ENCODE peak calls at places on chromosomes 7 and 10, in five cellular contexts. D, C, S, H and U are unnamed samples. For H3K9me3, the result is how much of the 10 kb centered on the place peaks cover.

GRCh38 chr10:44706745-44707144 is 204.4 kb upstream of the TMEM72 start:
- DNase-seq in D (no peak), S (peak), C (peak), H (no peak), U (no peak)

GRCh38 chr10:84114088-84114667 is 25.1 kb upstream of the GHITM start:
- DNase-seq in D (no peak), C (peak), S (no peak), H (peak), U (no peak)

GRCh38 chr7:34675749-34676374 is 17.8 kb downstream of the NPSR1 start:
- DNase-seq in C (peak), S (peak), H (peak), D (no peak), U (no peak)

GRCh38 chr7:100366411-100367250 is 6.7 kb upstream of the PILRA start:
- DNase-seq in S (no peak), C (no peak), D (no peak), H (no peak), U (no peak)

GRCh38 chr7:22561895-22562593 is 62.1 kb upstream of the STEAP1B start:
- DNase-seq in C (peak), S (no peak), H (no peak), D (no peak), U (no peak)

GRCh38 chr10:69801094-69801433 is 642 bp upstream of the COL13A1 start:
- DNase-seq in S (peak), C (peak), H (peak), D (no peak), U (peak)

GRCh38 chr10:80662429-80663211 is 124.9 kb downstream of the SH2D4B start:
- DNase-seq in S (peak), H (peak), C (peak), D (peak), U (peak)

GRCh38 chr7:21749318-21749717 is 196.4 kb downstream of the CDCA7L start:
- DNase-seq in H (no peak), D (no peak), C (no peak), S (no peak), U (no peak)

GRCh38 chr7:87111877-87112276 is 40.4 kb upstream of the DMTF1 start:
- DNase-seq in C (no peak), H (no peak), D (no peak), S (no peak), U (no peak)

GRCh38 chr7:152202056-152202455 is 176.6 kb downstream of the GALNT11 start:
- DNase-seq in D (no peak), S (no peak), C (peak), H (no peak), U (no peak)

GRCh38 chr10:34290412-34291082 is 524.5 kb downstream of the PARD3 start:
- DNase-seq in H (no peak), D (no peak), C (peak), S (no peak), U (no peak)

GRCh38 chr7:30583181-30583580 is 11.5 kb upstream of the GARS1 start:
- DNase-seq in H (no peak), C (no peak), S (no peak), D (no peak), U (no peak)

GRCh38 chr10:58334817-58335305 is at the start of gene UBE2D1:
- DNase-seq in S (peak), C (peak), D (peak), H (peak), U (peak)

GRCh38 chr7:7103343-7104313 is 78.7 kb upstream of the C1GALT1 start:
- DNase-seq in S (peak), C (peak), H (peak), D (peak), U (peak)

GRCh38 chr10:48557511-48558123 is 47.3 kb downstream of the ARHGAP22 start:
- DNase-seq in S (no peak), D (no peak), C (no peak), H (no peak), U (no peak)

GRCh38 chr10:76649723-76650127 is 987.9 kb downstream of the KCNMA1 start:
- DNase-seq in H (peak), D (no peak), C (peak), S (no peak), U (no peak)

GRCh38 chr10:27240891-27241639 is 468 bp upstream of the ACBD5 start:
- DNase-seq in S (no peak), C (no peak), H (peak), D (peak), U (peak)

GRCh38 chr10:101827919-101828600 is 9.8 kb upstream of the OGA start:
- DNase-seq in D (no peak), S (no peak), H (no peak), C (no peak), U (no peak)

GRCh38 chr10:78934994-78935602 is 133.7 kb upstream of the ZMIZ1 start:
- DNase-seq in D (no peak), C (no peak), H (no peak), S (no peak), U (no peak)

GRCh38 chr10:28678687-28679457 is 1.6 kb downstream of the BAMBI start:
- DNase-seq in C (peak), H (no peak), D (no peak), S (no peak), U (peak)

GRCh38 chr7:128030263-128030998 is 806 bp downstream of the LRRC4 start:
- DNase-seq in C (no peak), S (no peak), H (no peak), D (no peak), U (no peak)

GRCh38 chr7:47636693-47637175 is 54.8 kb upstream of the TNS3 start:
- DNase-seq in C (no peak), D (no peak), H (no peak), S (no peak), U (peak)

GRCh38 chr10:116907588-116907987 is 58.3 kb downstream of the ENO4 start:
- DNase-seq in H (no peak), D (no peak), S (no peak), C (no peak), U (peak)

GRCh38 chr7:41730668-41731067 is 27.8 kb upstream of the INHBA start:
- DNase-seq in H (no peak), C (no peak), D (no peak), S (no peak), U (no peak)

GRCh38 chr7:12431886-12432285 is 28.2 kb upstream of the VWDE start:
- DNase-seq in D (no peak), H (no peak), S (no peak), C (no peak), U (no peak)

GRCh38 chr10:132478341-132479023 is 59.1 kb upstream of the INPP5A start:
- DNase-seq in C (no peak), S (no peak), D (no peak), H (no peak), U (no peak)

GRCh38 chr7:22563115-22563514 is 63.1 kb upstream of the STEAP1B start:
- DNase-seq in S (no peak), D (peak), C (no peak), H (no peak), U (peak)

GRCh38 chr10:126580873-126581647 is 89.4 kb downstream of the C10orf90 start:
- DNase-seq in D (no peak), S (no peak), C (no peak), H (no peak), U (no peak)

GRCh38 chr7:84686373-84686772 is 491.8 kb upstream of the SEMA3A start:
- DNase-seq in C (no peak), H (peak), S (no peak), D (no peak), U (no peak)

GRCh38 chr7:7251742-7252141 is 69.4 kb downstream of the C1GALT1 start:
- DNase-seq in H (no peak), D (no peak), C (no peak), S (no peak), U (no peak)

GRCh38 chr10:13299437-13300287 is at the start of gene PHYH:
- DNase-seq in D (peak), H (peak), C (peak), S (peak), U (peak)

GRCh38 chr7:91266931-91267557 is 2.8 kb downstream of the FZD1 start:
- DNase-seq in S (no peak), D (no peak), C (peak), H (no peak), U (no peak)

GRCh38 chr7:29300649-29301048 is 106.1 kb downstream of the CHN2 start:
- DNase-seq in H (no peak), C (peak), S (no peak), D (no peak), U (no peak)

GRCh38 chr7:9241826-9242225 is 808.4 kb downstream of the NXPH1 start:
- DNase-seq in D (no peak), C (no peak), H (no peak), S (no peak), U (no peak)

DNA sequence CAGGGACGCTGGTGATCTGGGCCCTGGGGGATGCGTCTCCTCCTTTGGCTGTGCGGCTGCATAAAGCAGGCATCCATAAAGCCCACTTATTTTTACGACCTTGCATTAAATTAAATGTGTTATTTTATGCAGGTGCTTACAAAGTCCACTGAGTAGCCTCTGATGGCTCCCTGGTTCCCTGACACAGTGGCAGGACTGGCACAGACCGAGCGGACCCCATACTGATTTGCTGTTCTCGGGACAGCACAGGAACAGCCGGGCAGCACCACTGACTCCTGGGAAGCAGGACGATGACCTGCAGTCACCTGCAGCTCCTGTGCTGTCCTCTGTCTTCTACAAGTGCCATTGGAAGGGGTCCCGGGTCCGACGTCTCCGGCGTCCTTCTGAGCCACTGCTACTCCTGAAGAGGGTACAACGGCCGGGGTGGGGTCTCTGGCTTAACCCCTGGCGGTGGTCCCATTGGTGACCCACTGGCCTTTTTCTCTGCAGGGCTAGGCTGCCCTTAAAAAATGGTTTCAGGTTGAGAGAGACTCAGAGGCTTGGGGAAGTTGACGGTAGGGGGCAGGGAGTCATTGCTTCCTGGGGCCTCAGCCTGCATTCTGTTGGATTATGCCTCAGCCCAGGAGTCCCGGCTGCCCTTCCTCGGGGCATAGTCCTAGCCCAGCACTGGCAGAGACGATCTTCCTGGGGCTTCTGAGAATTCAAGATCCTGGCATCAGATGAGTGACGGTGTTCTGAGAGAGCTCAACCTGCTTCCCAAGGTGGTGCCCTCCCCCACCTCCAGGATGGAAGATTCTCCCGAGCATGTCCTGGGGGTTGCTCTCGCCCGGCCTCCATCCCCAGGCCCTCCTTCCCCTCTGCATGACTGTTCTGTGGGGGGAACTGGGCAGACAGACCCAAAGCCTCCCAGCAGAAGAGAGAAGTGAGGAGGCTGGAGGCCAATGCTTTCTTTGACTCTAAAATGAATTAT is 330.1 kb downstream of the ADARB2 start:
- DNase-seq in H (no peak), C (no peak), D (no peak), S (no peak), U (no peak)
- H3K9me3 ChIP-seq in H (under half), C (under half), D (under half), S (under half), U (under half)

DNA sequence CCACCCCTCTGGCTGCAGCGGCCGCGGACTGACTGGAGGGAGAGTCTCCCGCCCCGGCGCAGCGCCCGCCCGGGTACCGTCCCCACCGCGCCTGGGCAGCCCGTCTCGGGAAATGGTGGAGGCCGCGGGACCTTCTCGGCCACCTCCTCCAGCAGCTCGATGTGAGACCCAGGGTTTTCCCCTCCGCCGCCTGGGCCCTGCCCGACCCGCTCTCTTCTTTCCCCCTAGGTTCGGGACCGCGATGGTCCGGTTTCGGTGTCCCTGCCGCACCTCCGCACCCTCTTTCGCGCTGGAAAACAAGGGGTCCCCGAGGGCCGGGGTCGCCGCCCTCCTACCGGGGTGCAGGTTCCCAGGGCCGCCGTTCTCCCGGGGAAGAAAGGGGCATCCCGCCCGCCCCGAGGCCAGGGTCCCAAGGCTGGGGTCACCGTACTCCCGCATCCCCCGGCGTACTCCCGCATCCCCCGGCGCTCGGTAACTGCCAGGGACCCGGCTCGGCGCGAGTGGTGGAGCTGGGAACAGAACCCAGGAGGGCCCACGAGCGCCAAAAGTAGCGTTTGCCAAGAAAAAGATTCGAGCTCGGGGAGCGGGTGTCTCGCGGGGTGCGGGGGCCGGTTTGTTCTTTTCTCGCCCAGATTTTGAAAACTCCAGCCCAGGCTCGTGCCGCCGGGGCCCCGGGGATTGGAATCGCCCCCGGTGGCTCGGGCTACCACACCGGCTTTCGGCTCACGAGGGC is 3.4 kb downstream of the TNRC18 start:
- DNase-seq in D (no peak), S (no peak), H (no peak), C (no peak), U (no peak)
- H3K4me3 ChIP-seq in D (peak), S (peak), H (peak), C (peak), U (peak)

DNA sequence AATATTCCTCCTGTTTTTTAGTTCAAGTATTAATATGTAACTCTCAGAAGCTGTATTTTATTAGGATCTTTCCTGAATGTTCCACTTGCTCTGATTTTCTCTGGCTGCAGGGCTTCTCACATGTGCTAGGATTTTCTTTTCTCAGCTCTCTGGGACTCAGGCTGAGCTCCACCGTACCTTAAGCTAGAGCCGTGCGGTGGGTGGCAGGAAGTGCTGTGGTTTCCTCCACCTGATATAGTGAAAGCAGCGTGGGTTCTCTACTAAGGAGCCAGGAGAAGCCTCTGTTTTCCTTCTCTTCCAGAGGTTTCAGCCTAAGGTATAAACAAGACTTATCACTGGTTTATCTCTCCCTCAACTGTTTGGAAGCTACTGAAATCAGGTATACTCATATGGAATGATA is 433.6 kb downstream of the NRG3 start:
- DNase-seq in C (no peak), D (no peak), S (no peak), H (no peak), U (no peak)
- H3K9me3 ChIP-seq in C (under half), D (under half), S (under half), H (under half), U (under half)

GRCh38 chr10:111493024-111493625 is 416.3 kb downstream of the ADRA2A start:
- DNase-seq in D (no peak), S (no peak), C (no peak), H (no peak), U (no peak)

GRCh38 chr10:111504376-111504775 is 427.5 kb downstream of the ADRA2A start:
- DNase-seq in D (no peak), H (no peak), S (no peak), C (no peak), U (no peak)

DNA sequence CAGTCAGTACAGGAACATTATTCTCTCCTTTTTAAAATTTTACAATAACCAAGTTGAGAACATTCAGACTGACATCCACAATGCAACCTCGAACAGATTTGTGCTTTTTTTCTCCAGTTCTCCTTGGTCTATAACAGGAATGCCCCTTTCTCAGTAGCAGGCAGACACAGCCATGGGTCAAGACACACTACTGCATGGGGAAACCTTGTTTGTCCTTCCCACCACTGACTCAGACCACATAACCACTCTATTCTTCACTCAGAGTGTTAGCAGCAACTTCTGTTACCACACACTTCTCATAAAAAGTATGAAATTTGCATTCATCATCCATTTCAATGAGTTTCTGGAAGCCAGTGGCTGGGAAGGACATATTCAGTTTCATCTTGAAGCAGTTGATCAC is 421.7 kb downstream of the ADRA2A start:
- DNase-seq in H (no peak), C (no peak), D (no peak), S (no peak), U (no peak)
- H3K4me3 ChIP-seq in H (no peak), C (no peak), D (no peak), S (no peak), U (no peak)

GRCh38 chr7:158001621-158002320 is 585.9 kb downstream of the PTPRN2 start:
- DNase-seq in C (no peak), D (no peak), S (no peak), H (peak), U (no peak)
- H3K9me3 ChIP-seq in C (under half), D (under half), S (under half), H (under half), U (under half)